ENCODE peak calls at places on chromosomes 12 and 14, in six cellular contexts. O is tibial artery, I is iPS-NIHi11, P is breast epithelium, Q is lower lobe of right lung, B is mesenteric fat pad. L is an unnamed sample.

GRCh38 chr14:61505815-61506809 is 184.7 kb downstream of the PRKCH start:
- DNase-seq in I (no peak), B (no peak), O (no peak), Q (no peak), P (no peak), L (peak)

GRCh38 chr12:95646781-95647184 is 95.5 kb upstream of the USP44 start:
- DNase-seq in Q (no peak), I (no peak), P (no peak), B (no peak), O (no peak), L (no peak)

GRCh38 chr14:73714656-73715081 is 485 bp upstream of the PNMA1 start:
- DNase-seq in O (no peak), B (no peak), P (no peak), I (no peak), Q (no peak), L (peak)

GRCh38 chr12:54586620-54587019 is 1.8 kb downstream of the PPP1R1A start:
- DNase-seq in B (no peak), P (no peak), I (no peak), O (no peak), Q (no peak), L (no peak)

GRCh38 chr14:100440207-100440631 is 117.1 kb downstream of the SLC25A47 start:
- DNase-seq in I (peak), P (peak), Q (peak), B (peak), O (no peak), L (peak)

GRCh38 chr14:52951730-52952481 is 1.1 kb upstream of the FERMT2 start:
- DNase-seq in B (no peak), Q (no peak), P (peak), O (peak), I (peak), L (peak)

GRCh38 chr14:34220921-34221320 is 241.1 kb downstream of the SPTSSA start:
- DNase-seq in I (no peak), Q (no peak), P (no peak), O (no peak), B (no peak), L (no peak)

GRCh38 chr12:18811268-18811667 is 73.3 kb downstream of the CAPZA3 start:
- DNase-seq in I (no peak), P (no peak), Q (no peak), O (no peak), B (no peak), L (no peak)

GRCh38 chr12:6772331-6772695 is at the start of gene LAG3:
- DNase-seq in B (no peak), Q (no peak), I (peak), O (no peak), P (no peak), L (no peak)

GRCh38 chr14:99346470-99347080 is 74.6 kb upstream of the BCL11B start:
- DNase-seq in Q (no peak), I (no peak), B (no peak), P (no peak), O (peak), L (no peak)

GRCh38 chr14:90924618-90925345 is 108.6 kb upstream of the TTC7B start:
- DNase-seq in Q (no peak), B (no peak), I (no peak), O (no peak), P (no peak), L (no peak)

GRCh38 chr12:69658203-69658602 is 40.9 kb downstream of the BEST3 start:
- DNase-seq in P (no peak), Q (no peak), B (no peak), I (no peak), O (no peak), L (no peak)

GRCh38 chr12:104952816-104953215 is 5.3 kb downstream of the SLC41A2 start:
- DNase-seq in I (no peak), B (no peak), Q (no peak), P (no peak), O (no peak), L (no peak)

GRCh38 chr12:109683316-109683715 is 30.3 kb upstream of the FAM222A start:
- DNase-seq in O (no peak), Q (no peak), B (no peak), I (no peak), P (no peak), L (no peak)

GRCh38 chr12:124053855-124054254 is 80.8 kb downstream of the ZNF664 start:
- DNase-seq in I (peak), Q (peak), B (no peak), P (no peak), O (no peak), L (peak)

GRCh38 chr12:106037524-106038298 is 101.0 kb downstream of the NUAK1 start:
- DNase-seq in Q (no peak), I (no peak), P (no peak), O (no peak), B (no peak), L (no peak)

GRCh38 chr14:34554540-34555250 is 15.2 kb upstream of the EAPP start:
- DNase-seq in I (no peak), P (no peak), O (peak), B (peak), Q (no peak), L (no peak)

GRCh38 chr12:34402228-34402898 is 380.1 kb downstream of the ALG10 start:
- DNase-seq in B (peak), I (no peak), P (peak), O (peak), Q (peak), L (no peak)

GRCh38 chr12:27163048-27163715 is 80.8 kb upstream of the C12orf71 start:
- DNase-seq in O (no peak), I (no peak), B (no peak), Q (no peak), P (no peak), L (no peak)